ENCODE peak calls at places on chromosomes 5 and 9, in four cellular contexts. One of them, this sample, is unnamed.
A peak's percentile ranks its signal among the peaks of the same experiment; 100 is the strongest.

GRCh38 chr5:18305288-18305899 is 671.1 kb downstream of the TAF11L14 start:
- DNase-seq in astrocyte of the cerebellum: no peak
- DNase-seq in activated gamma-delta T cell treated with Interleukin-2 at 50 U/mL for 16 hours: no peak
- DNase-seq in H9: peak; percentile 34
- DNase-seq in this sample: peak; percentile 58

GRCh38 chr5:62560786-62561185 is 17.8 kb upstream of the LRRC70 start:
- DNase-seq in astrocyte of the cerebellum: no peak
- DNase-seq in H9: no peak
- DNase-seq in activated gamma-delta T cell treated with Interleukin-2 at 50 U/mL for 16 hours: no peak
- DNase-seq in this sample: no peak

GRCh38 chr9:32551491-32552049 is 557 bp upstream of the SMIM27 start:
- DNase-seq in H9: peak; percentile 33
- DNase-seq in activated gamma-delta T cell treated with Interleukin-2 at 50 U/mL for 16 hours: peak; percentile 39
- DNase-seq in astrocyte of the cerebellum: no peak
- DNase-seq in this sample: peak; percentile 36

GRCh38 chr5:73066466-73066865 is 53.9 kb upstream of the TMEM171 start:
- DNase-seq in astrocyte of the cerebellum: peak; percentile 18
- DNase-seq in activated gamma-delta T cell treated with Interleukin-2 at 50 U/mL for 16 hours: no peak
- DNase-seq in H9: no peak
- DNase-seq in this sample: no peak

GRCh38 chr9:123834218-123834906 is 95.6 kb downstream of the DENND1A start:
- DNase-seq in astrocyte of the cerebellum: peak; percentile 9
- DNase-seq in activated gamma-delta T cell treated with Interleukin-2 at 50 U/mL for 16 hours: no peak
- DNase-seq in H9: no peak
- DNase-seq in this sample: no peak

GRCh38 chr5:20680718-20681302 is 692.8 kb upstream of the CDH18 start:
- DNase-seq in H9: peak; percentile 31
- DNase-seq in activated gamma-delta T cell treated with Interleukin-2 at 50 U/mL for 16 hours: no peak
- DNase-seq in astrocyte of the cerebellum: no peak
- DNase-seq in this sample: peak; percentile 35

GRCh38 chr5:23332650-23333251 is 174.7 kb upstream of the PRDM9 start:
- DNase-seq in H9: no peak
- DNase-seq in activated gamma-delta T cell treated with Interleukin-2 at 50 U/mL for 16 hours: no peak
- DNase-seq in astrocyte of the cerebellum: no peak
- DNase-seq in this sample: peak; percentile 69

GRCh38 chr9:33227013-33227398 is 13.0 kb upstream of the SPINK4 start:
- DNase-seq in astrocyte of the cerebellum: no peak
- DNase-seq in H9: no peak
- DNase-seq in activated gamma-delta T cell treated with Interleukin-2 at 50 U/mL for 16 hours: no peak
- DNase-seq in this sample: no peak

GRCh38 chr5:177509361-177509951 is at the start of gene DOK3:
- DNase-seq in H9: peak; percentile 55
- DNase-seq in astrocyte of the cerebellum: no peak
- DNase-seq in activated gamma-delta T cell treated with Interleukin-2 at 50 U/mL for 16 hours: no peak
- DNase-seq in this sample: peak; percentile 60

GRCh38 chr5:142924135-142924883 is 154.1 kb downstream of the ARHGAP26 start:
- DNase-seq in activated gamma-delta T cell treated with Interleukin-2 at 50 U/mL for 16 hours: no peak
- DNase-seq in astrocyte of the cerebellum: no peak
- DNase-seq in H9: no peak
- DNase-seq in this sample: no peak

GRCh38 chr5:149358294-149358651 is 427 bp downstream of the PCYOX1L start:
- DNase-seq in H9: no peak
- DNase-seq in astrocyte of the cerebellum: no peak
- DNase-seq in activated gamma-delta T cell treated with Interleukin-2 at 50 U/mL for 16 hours: peak; percentile 19
- DNase-seq in this sample: peak; percentile 29

GRCh38 chr5:140056880-140057279 is 13.8 kb upstream of the NRG2 start:
- DNase-seq in activated gamma-delta T cell treated with Interleukin-2 at 50 U/mL for 16 hours: no peak
- DNase-seq in astrocyte of the cerebellum: no peak
- DNase-seq in H9: no peak
- DNase-seq in this sample: no peak

GRCh38 chr5:136087961-136088871 is 44.4 kb upstream of the SMAD5 start:
- DNase-seq in astrocyte of the cerebellum: no peak
- DNase-seq in activated gamma-delta T cell treated with Interleukin-2 at 50 U/mL for 16 hours: no peak
- DNase-seq in H9: no peak
- DNase-seq in this sample: no peak

GRCh38 chr9:80191108-80191507 is 619.3 kb downstream of the TLE4 start:
- DNase-seq in astrocyte of the cerebellum: peak; percentile 26
- DNase-seq in activated gamma-delta T cell treated with Interleukin-2 at 50 U/mL for 16 hours: no peak
- DNase-seq in H9: no peak
- DNase-seq in this sample: no peak

GRCh38 chr5:138773215-138773614 is 20.0 kb downstream of the CTNNA1 start:
- DNase-seq in activated gamma-delta T cell treated with Interleukin-2 at 50 U/mL for 16 hours: no peak
- DNase-seq in astrocyte of the cerebellum: no peak
- DNase-seq in H9: no peak
- DNase-seq in this sample: no peak

GRCh38 chr5:38509185-38509584 is 47.3 kb downstream of the LIFR start:
- DNase-seq in activated gamma-delta T cell treated with Interleukin-2 at 50 U/mL for 16 hours: no peak
- DNase-seq in H9: no peak
- DNase-seq in astrocyte of the cerebellum: peak; percentile 35
- DNase-seq in this sample: no peak

GRCh38 chr9:97321251-97321650 is 13.8 kb downstream of the CCDC180 start:
- DNase-seq in H9: no peak
- DNase-seq in astrocyte of the cerebellum: no peak
- DNase-seq in activated gamma-delta T cell treated with Interleukin-2 at 50 U/mL for 16 hours: no peak
- DNase-seq in this sample: no peak

GRCh38 chr9:129037767-129038098 is 1.3 kb downstream of the MIGA2 start:
- DNase-seq in activated gamma-delta T cell treated with Interleukin-2 at 50 U/mL for 16 hours: no peak
- DNase-seq in astrocyte of the cerebellum: no peak
- DNase-seq in H9: no peak
- DNase-seq in this sample: no peak

This sample was measured in GM23338.